ENCODE peak calls at places on chromosomes 16 and 17, in six cellular contexts. Y is heart left ventricle, B is testis, L is tibial nerve, K is ovary, H is Peyer's patch. T is an unnamed sample.

GRCh38 chr16:35745821-35746248 is 2286.4 kb downstream of the TP53TG3F start:
- DNase-seq in B (no peak), K (no peak), H (no peak), L (no peak), Y (no peak), T (no peak)

GRCh38 chr17:80847506-80848230 is 144.0 kb upstream of the CHMP6 start:
- DNase-seq in H (peak), L (no peak), K (no peak), B (peak), Y (no peak), T (no peak)

GRCh38 chr17:4796550-4796915 is 569 bp downstream of the PSMB6 start:
- DNase-seq in H (no peak), Y (no peak), B (peak), K (no peak), L (no peak), T (peak)

GRCh38 chr16:84159800-84160199 is 14.7 kb downstream of the DNAAF1 start:
- DNase-seq in B (no peak), Y (no peak), L (no peak), K (no peak), H (no peak), T (no peak)

GRCh38 chr17:49146620-49147306 is 14.2 kb downstream of the B4GALNT2 start:
- DNase-seq in L (no peak), B (no peak), H (no peak), K (no peak), Y (no peak), T (no peak)

GRCh38 chr17:12973496-12974318 is 44.1 kb downstream of the ELAC2 start:
- DNase-seq in B (peak), K (peak), Y (no peak), L (no peak), H (no peak), T (no peak)

GRCh38 chr17:66727634-66728570 is 107.0 kb upstream of the CACNG5 start:
- DNase-seq in B (peak), K (peak), H (no peak), Y (peak), L (peak), T (peak)

GRCh38 chr16:89017956-89018604 is 41.1 kb upstream of the CBFA2T3 start:
- DNase-seq in K (no peak), H (no peak), Y (no peak), B (no peak), L (no peak), T (no peak)

GRCh38 chr16:73771676-73772075 is 524.9 kb upstream of the PSMD7 start:
- DNase-seq in K (no peak), L (no peak), Y (no peak), B (no peak), H (no peak), T (peak)

GRCh38 chr16:85149776-85150175 is 37.5 kb upstream of the CIBAR2 start:
- DNase-seq in H (no peak), L (no peak), K (no peak), Y (peak), B (peak), T (no peak)

GRCh38 chr17:8418471-8418870 is 17.2 kb upstream of the NDEL1 start:
- DNase-seq in K (no peak), B (no peak), H (no peak), L (no peak), Y (no peak), T (no peak)

GRCh38 chr17:62017496-62017895 is 47.6 kb downstream of the MED13 start:
- DNase-seq in H (no peak), B (no peak), Y (no peak), K (no peak), L (no peak), T (no peak)

GRCh38 chr17:29177871-29178749 is 2.1 kb downstream of the MYO18A start:
- DNase-seq in L (no peak), K (no peak), B (no peak), H (peak), Y (peak), T (no peak)

GRCh38 chr16:65224994-65225393 is 103.1 kb upstream of the CDH11 start:
- DNase-seq in B (no peak), K (no peak), L (no peak), Y (no peak), H (no peak), T (no peak)

GRCh38 chr16:9518054-9518453 is 426.6 kb downstream of the HAPSTR1 start:
- DNase-seq in L (no peak), H (no peak), Y (no peak), B (peak), K (no peak), T (no peak)

GRCh38 chr17:63071797-63072196 is 105.8 kb downstream of the TANC2 start:
- DNase-seq in K (no peak), Y (no peak), L (no peak), H (no peak), B (no peak), T (no peak)

GRCh38 chr17:64779344-64780095 is 117.4 kb upstream of the SMURF2 start:
- DNase-seq in H (no peak), L (no peak), K (no peak), B (no peak), Y (no peak), T (no peak)

GRCh38 chr17:29155235-29155965 is 24.8 kb downstream of the MYO18A start:
- DNase-seq in Y (peak), B (no peak), H (no peak), L (no peak), K (no peak), T (peak)

GRCh38 chr17:61806081-61806828 is 57.1 kb downstream of the BRIP1 start:
- DNase-seq in Y (no peak), H (no peak), B (no peak), L (no peak), K (no peak), T (no peak)

GRCh38 chr17:28724500-28725165 is 1.4 kb downstream of the TLCD1 start:
- DNase-seq in L (no peak), H (no peak), B (no peak), Y (no peak), K (no peak), T (peak)

GRCh38 chr16:58733248-58733670 is 857 bp downstream of the GOT2 start:
- DNase-seq in B (no peak), L (no peak), K (no peak), Y (no peak), H (no peak), T (peak)

GRCh38 chr16:22308824-22309520 is 11.8 kb downstream of the POLR3E start:
- DNase-seq in H (no peak), L (no peak), Y (no peak), B (no peak), K (no peak), T (no peak)

GRCh38 chr16:31357324-31358156 is 2.6 kb downstream of the ITGAX start:
- DNase-seq in B (no peak), Y (peak), H (no peak), L (no peak), K (no peak), T (peak)

GRCh38 chr16:31363721-31364120 is 8.7 kb downstream of the ITGAX start:
- DNase-seq in K (no peak), L (no peak), B (no peak), Y (peak), H (no peak), T (no peak)

GRCh38 chr16:31362476-31363405 is 7.8 kb downstream of the ITGAX start:
- DNase-seq in H (no peak), K (no peak), L (no peak), Y (peak), B (no peak), T (no peak)

GRCh38 chr16:31361201-31362110 is 6.5 kb downstream of the ITGAX start:
- DNase-seq in B (no peak), L (no peak), Y (peak), H (no peak), K (no peak), T (no peak)

DNA sequence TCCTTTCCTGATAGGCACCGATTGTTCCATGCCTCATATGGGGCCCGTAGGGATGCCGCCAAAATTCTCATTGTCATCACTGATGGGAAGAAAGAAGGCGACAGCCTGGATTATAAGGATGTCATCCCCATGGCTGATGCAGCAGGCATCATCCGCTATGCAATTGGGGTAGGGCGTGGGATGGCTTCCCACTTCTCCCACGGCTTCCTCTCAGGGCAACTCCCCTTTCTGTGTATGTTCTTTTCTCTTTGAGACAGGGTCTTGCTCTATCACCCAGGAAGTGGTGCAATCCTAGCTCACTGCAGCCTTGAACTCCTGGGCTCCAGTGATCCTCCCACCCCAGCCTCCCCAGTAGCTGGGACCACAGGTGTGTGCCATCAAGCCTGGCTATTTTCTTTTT is 5.3 kb downstream of the ITGAX start:
- DNase-seq in H (no peak), Y (peak), K (no peak), B (no peak), L (no peak), T (peak)
- TF ChIP-seq POLR2A in H (no peak), Y (no peak), K (no peak), B (no peak), L (no peak), T (no peak)

DNA sequence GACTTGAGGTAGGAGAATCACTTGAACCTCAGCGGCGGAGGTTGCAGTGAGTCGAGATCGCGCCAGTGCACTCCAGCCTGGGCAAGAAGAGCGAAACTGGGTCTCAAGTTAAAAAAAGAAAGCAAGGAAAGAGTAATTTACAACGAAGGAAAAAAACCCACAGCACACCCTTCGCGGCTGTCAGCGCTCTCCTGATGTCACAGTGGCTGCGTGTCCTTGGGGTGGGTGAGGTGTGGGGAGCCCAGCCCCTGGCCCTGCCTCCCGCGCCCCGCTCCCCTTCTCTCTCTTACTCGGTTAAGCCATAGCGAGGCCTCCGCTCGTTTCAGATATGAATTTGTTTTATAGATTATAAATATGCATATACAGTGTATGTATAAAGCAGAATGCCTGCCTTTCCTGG is 740 bp upstream of the JPT2 start:
- DNase-seq in H (no peak), B (no peak), K (no peak), L (no peak), Y (no peak), T (no peak)
- H3K4me3 ChIP-seq in H (no peak), B (peak), K (no peak), L (peak), Y (peak), T (peak)

DNA sequence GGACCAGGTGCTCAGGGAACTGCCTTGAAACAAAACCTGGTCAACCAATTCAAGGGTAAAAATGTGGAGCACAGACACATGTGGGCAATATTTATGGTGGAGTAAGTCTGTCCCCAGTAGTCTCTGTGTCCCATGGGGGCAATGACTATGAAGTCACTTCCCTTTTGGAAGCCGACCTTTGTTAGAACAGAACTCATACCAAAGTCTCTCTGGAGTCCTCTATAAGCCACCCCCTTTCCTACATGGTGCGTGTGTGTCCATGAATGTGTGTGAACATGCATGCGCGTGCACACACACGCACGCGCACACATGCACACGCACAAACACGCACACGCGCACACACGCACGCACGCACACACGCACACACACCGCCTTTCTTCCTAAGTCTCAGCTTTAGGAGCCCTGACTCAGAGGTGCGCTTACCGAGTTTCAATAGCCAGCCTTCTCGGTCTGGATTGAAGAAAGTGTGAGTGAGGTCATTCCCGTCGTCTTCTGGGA is 84.2 kb downstream of the CYTH1 start:
- DNase-seq in Y (no peak), K (no peak), B (no peak), L (no peak), H (no peak), T (peak)
- TF ChIP-seq POLR2A in Y (no peak), K (no peak), B (no peak), L (no peak), H (no peak), T (no peak)

DNA sequence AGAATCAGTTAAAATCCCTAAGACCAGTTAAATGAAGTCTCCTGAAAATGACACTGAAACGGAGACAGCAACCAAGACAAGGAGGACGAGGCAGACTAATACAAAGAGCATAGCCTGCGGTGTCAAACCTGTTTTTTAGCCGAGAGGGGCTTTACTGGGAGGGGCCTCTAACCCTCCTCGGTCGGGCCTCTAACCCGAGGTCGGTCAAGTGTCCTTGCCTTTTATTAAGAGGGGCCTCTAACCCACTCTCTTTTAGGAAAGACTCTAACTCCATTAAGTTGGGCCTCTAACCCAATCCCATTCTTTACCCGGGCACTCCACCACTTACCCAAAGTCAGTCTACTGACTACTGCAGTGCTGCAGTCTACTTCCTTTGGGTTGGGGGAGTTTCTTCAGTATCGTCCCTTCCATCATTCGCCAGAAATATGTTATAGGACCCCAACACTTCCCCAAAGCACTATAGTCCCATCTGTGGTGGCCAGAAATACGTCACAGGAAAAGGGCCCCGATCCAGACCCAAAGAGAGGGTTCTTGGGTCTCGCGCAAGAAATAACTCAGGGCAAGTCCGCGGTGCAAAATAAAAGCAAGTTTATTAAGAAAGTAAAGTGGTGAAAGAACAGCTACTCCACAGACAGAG is 39.2 kb upstream of the ARL4D start:
- DNase-seq in H (no peak), Y (no peak), K (no peak), B (no peak), L (no peak), T (peak)
- H3K4me3 ChIP-seq in H (peak), Y (peak), K (peak), B (no peak), L (peak), T (peak)

GRCh38 chr17:1059131-1059795 is 62.3 kb downstream of the TIMM22 start:
- DNase-seq in K (no peak), B (no peak), Y (no peak), L (no peak), H (no peak), T (no peak)
- TF ChIP-seq POLR2A in K (no peak), B (no peak), Y (no peak), L (no peak), H (no peak), T (no peak)

DNA sequence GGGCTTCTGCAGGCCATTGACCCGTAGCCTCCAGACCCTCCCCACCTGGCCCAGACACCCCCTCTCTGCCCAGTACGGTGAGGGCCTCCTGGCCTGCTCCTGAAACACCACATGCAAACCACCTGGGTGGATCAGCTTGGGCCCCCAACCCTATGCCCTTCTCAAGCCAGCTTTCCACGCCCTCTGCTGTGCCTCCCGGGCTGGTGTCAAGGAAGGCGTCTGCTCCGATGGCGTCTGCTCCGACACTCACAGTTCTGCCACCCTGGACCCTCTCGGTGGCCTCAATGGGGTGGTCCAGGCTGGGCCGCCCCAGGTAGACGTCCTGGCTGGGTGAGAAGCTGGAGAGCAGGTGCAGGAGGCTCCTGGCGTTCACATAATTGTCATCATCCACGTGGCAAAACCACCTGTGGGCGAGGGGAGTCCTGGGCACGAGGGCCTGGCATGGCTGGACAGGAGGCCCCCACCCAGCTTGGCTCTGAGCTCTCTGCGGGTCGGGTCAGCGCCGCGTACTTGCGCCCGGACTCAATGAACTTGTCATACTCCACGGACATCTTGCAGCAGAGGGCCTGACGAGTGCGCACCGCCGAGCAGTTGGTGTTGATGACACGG is 1.4 kb downstream of the RFNG start:
- DNase-seq in H (no peak), B (no peak), L (no peak), K (no peak), Y (peak), T (no peak)
- H3K4me3 ChIP-seq in H (no peak), B (no peak), L (peak), K (peak), Y (peak), T (no peak)

GRCh38 chr16:55889518-55889917 is 14.3 kb upstream of the CES5A start:
- DNase-seq in K (no peak), Y (no peak), B (no peak), H (no peak), L (no peak), T (no peak)
- TF ChIP-seq POLR2A in K (no peak), Y (no peak), B (no peak), H (no peak), L (no peak), T (no peak)

GRCh38 chr17:7367083-7367482 is 12.1 kb downstream of the TMEM95 start:
- DNase-seq in L (no peak), H (no peak), K (no peak), B (no peak), Y (no peak), T (no peak)

GRCh38 chr17:7363311-7363710 is 8.4 kb downstream of the TMEM95 start:
- DNase-seq in K (no peak), L (no peak), H (no peak), B (no peak), Y (no peak), T (no peak)

GRCh38 chr17:7370853-7371252 is 10.0 kb upstream of the TNK1 start:
- DNase-seq in Y (no peak), K (no peak), H (no peak), B (no peak), L (no peak), T (no peak)

GRCh38 chr17:7367918-7368596 is 12.8 kb upstream of the TNK1 start:
- DNase-seq in B (no peak), L (no peak), K (no peak), H (no peak), Y (no peak), T (no peak)
- H3K4me3 ChIP-seq in B (no peak), L (no peak), K (no peak), H (no peak), Y (no peak), T (no peak)

GRCh38 chr16:48366165-48367093 is 18.8 kb downstream of the SIAH1 start:
- DNase-seq in L (peak), B (no peak), K (no peak), Y (no peak), H (peak), T (peak)
- TF ChIP-seq POLR2A in L (no peak), B (no peak), K (no peak), Y (no peak), H (no peak), T (no peak)

T was measured in NB4.